ENCODE peak calls at places on chromosomes 3 and 15, in five cellular contexts. One of them, this sample, is unnamed.

GRCh38 chr15:48862705-48863104 is 15.2 kb upstream of the EID1 start:
- DNase-seq in A549: no peak
- DNase-seq in HepG2: no peak
- DNase-seq in endothelial cell of umbilical vein: no peak
- DNase-seq in K562: no peak
- DNase-seq in this sample: no peak

GRCh38 chr15:62740141-62741004 is 302.2 kb upstream of the TPM1 start:
- DNase-seq in A549: peak; percentile 12
- DNase-seq in HepG2: no peak
- DNase-seq in endothelial cell of umbilical vein: no peak
- DNase-seq in K562: no peak
- DNase-seq in this sample: no peak

GRCh38 chr3:58654466-58654865 is 12.1 kb downstream of the FAM3D start:
- DNase-seq in A549: no peak
- DNase-seq in HepG2: no peak
- DNase-seq in endothelial cell of umbilical vein: no peak
- DNase-seq in K562: no peak
- DNase-seq in this sample: no peak

GRCh38 chr3:158105124-158105709 is 1.0 kb downstream of the SHOX2 start:
- DNase-seq in A549: peak; percentile 19
- DNase-seq in HepG2: no peak
- DNase-seq in endothelial cell of umbilical vein: no peak
- DNase-seq in K562: peak; percentile 48
- DNase-seq in this sample: no peak

GRCh38 chr3:138774529-138775253 is 60.0 kb downstream of the PIK3CB start:
- DNase-seq in A549: peak; percentile 59
- DNase-seq in HepG2: peak; percentile 71
- DNase-seq in endothelial cell of umbilical vein: peak; percentile 94
- DNase-seq in K562: peak; percentile 22
- DNase-seq in this sample: no peak

GRCh38 chr3:85977615-85978338 is 1013.2 kb downstream of the VGLL3 start:
- DNase-seq in A549: no peak
- DNase-seq in HepG2: no peak
- DNase-seq in endothelial cell of umbilical vein: no peak
- DNase-seq in K562: no peak
- DNase-seq in this sample: no peak

GRCh38 chr3:101695779-101696372 is 9.4 kb upstream of the RPL24 start:
- DNase-seq in A549: peak; percentile 72
- DNase-seq in HepG2: peak; percentile 67
- DNase-seq in endothelial cell of umbilical vein: peak; percentile 68
- DNase-seq in K562: peak; percentile 8
- DNase-seq in this sample: no peak

GRCh38 chr3:3664916-3665315 is 134.3 kb upstream of the LRRN1 start:
- DNase-seq in A549: peak; percentile 1
- DNase-seq in HepG2: no peak
- DNase-seq in endothelial cell of umbilical vein: no peak
- DNase-seq in K562: no peak
- DNase-seq in this sample: no peak

GRCh38 chr3:13064964-13065363 is 8.3 kb downstream of the IQSEC1 start:
- DNase-seq in A549: no peak
- DNase-seq in HepG2: no peak
- DNase-seq in endothelial cell of umbilical vein: no peak
- DNase-seq in K562: no peak
- DNase-seq in this sample: no peak

GRCh38 chr15:83206971-83207621 is 527 bp downstream of the HDGFL3 start:
- DNase-seq in A549: peak; percentile 57
- DNase-seq in HepG2: no peak
- DNase-seq in endothelial cell of umbilical vein: peak; percentile 40
- DNase-seq in K562: peak; percentile 57
- DNase-seq in this sample: no peak

GRCh38 chr15:94749848-94750617 is 518.7 kb downstream of the MCTP2 start:
- DNase-seq in A549: no peak
- DNase-seq in HepG2: no peak
- DNase-seq in endothelial cell of umbilical vein: no peak
- DNase-seq in K562: no peak
- DNase-seq in this sample: no peak

GRCh38 chr3:61252836-61253235 is 1.6 kb upstream of the FHIT start:
- DNase-seq in A549: no peak
- DNase-seq in HepG2: no peak
- DNase-seq in endothelial cell of umbilical vein: peak; percentile 72
- DNase-seq in K562: no peak
- DNase-seq in this sample: no peak

GRCh38 chr3:9196009-9196408 is 53.4 kb downstream of the SRGAP3 start:
- DNase-seq in A549: no peak
- DNase-seq in HepG2: no peak
- DNase-seq in endothelial cell of umbilical vein: no peak
- DNase-seq in K562: no peak
- DNase-seq in this sample: no peak

GRCh38 chr3:160413613-160414248 is 14.3 kb downstream of the SMC4 start:
- DNase-seq in A549: peak; percentile 79
- DNase-seq in HepG2: peak; percentile 70
- DNase-seq in endothelial cell of umbilical vein: peak; percentile 86
- DNase-seq in K562: peak; percentile 56
- DNase-seq in this sample: peak; percentile 19

GRCh38 chr15:52100807-52101206 is 11.8 kb downstream of the BCL2L10 start:
- DNase-seq in A549: peak; percentile 63
- DNase-seq in HepG2: no peak
- DNase-seq in endothelial cell of umbilical vein: peak; percentile 94
- DNase-seq in K562: peak; percentile 22
- DNase-seq in this sample: peak; percentile 69

GRCh38 chr3:52354676-52355075 is 38.6 kb downstream of the DNAH1 start:
- DNase-seq in A549: no peak
- DNase-seq in HepG2: no peak
- DNase-seq in endothelial cell of umbilical vein: no peak
- DNase-seq in K562: no peak
- DNase-seq in this sample: no peak

GRCh38 chr3:11764931-11765363 is 81.7 kb downstream of the TAMM41 start:
- DNase-seq in A549: no peak
- DNase-seq in HepG2: no peak
- DNase-seq in endothelial cell of umbilical vein: peak; percentile 94
- DNase-seq in K562: no peak
- DNase-seq in this sample: no peak

GRCh38 chr3:80470433-80470832 is 702.6 kb upstream of the ROBO1 start:
- DNase-seq in A549: no peak
- DNase-seq in HepG2: no peak
- DNase-seq in endothelial cell of umbilical vein: no peak
- DNase-seq in K562: no peak
- DNase-seq in this sample: no peak

GRCh38 chr3:129596194-129597086 is 10.0 kb downstream of the PLXND1 start:
- DNase-seq in A549: peak; percentile 44
- DNase-seq in HepG2: peak; percentile 91
- DNase-seq in endothelial cell of umbilical vein: peak; percentile 98
- DNase-seq in K562: peak; percentile 35
- DNase-seq in this sample: no peak

GRCh38 chr3:15428539-15428938 is 1.1 kb downstream of the EAF1 start:
- DNase-seq in A549: peak; percentile 15
- DNase-seq in HepG2: no peak
- DNase-seq in endothelial cell of umbilical vein: peak; percentile 21
- DNase-seq in K562: no peak
- DNase-seq in this sample: no peak

GRCh38 chr3:4990061-4990460 is 10.8 kb downstream of the BHLHE40 start:
- DNase-seq in A549: peak; percentile 60
- DNase-seq in HepG2: no peak
- DNase-seq in endothelial cell of umbilical vein: no peak
- DNase-seq in K562: no peak
- DNase-seq in this sample: no peak

GRCh38 chr3:135503429-135504083 is 462.0 kb upstream of the PPP2R3A start:
- DNase-seq in A549: peak; percentile 41
- DNase-seq in HepG2: peak; percentile 20
- DNase-seq in endothelial cell of umbilical vein: peak; percentile 38
- DNase-seq in K562: peak; percentile 34
- DNase-seq in this sample: peak; percentile 13

GRCh38 chr3:150377601-150378466 is 30.3 kb upstream of the TSC22D2 start:
- DNase-seq in A549: no peak
- DNase-seq in HepG2: no peak
- DNase-seq in endothelial cell of umbilical vein: no peak
- DNase-seq in K562: no peak
- DNase-seq in this sample: no peak

GRCh38 chr3:139299261-139300132 is 44.3 kb upstream of the MRPS22 start:
- DNase-seq in A549: peak; percentile 61
- DNase-seq in HepG2: peak; percentile 88
- DNase-seq in endothelial cell of umbilical vein: no peak
- DNase-seq in K562: peak; percentile 93
- DNase-seq in this sample: no peak

GRCh38 chr3:187914231-187914630 is 169.0 kb upstream of the BCL6 start:
- DNase-seq in A549: no peak
- DNase-seq in HepG2: peak; percentile 13
- DNase-seq in endothelial cell of umbilical vein: no peak
- DNase-seq in K562: no peak
- DNase-seq in this sample: no peak

GRCh38 chr3:106643684-106644161 is 733.5 kb upstream of the CCDC54 start:
- DNase-seq in A549: no peak
- DNase-seq in HepG2: no peak
- DNase-seq in endothelial cell of umbilical vein: no peak
- DNase-seq in K562: no peak
- DNase-seq in this sample: no peak

GRCh38 chr3:63857311-63857710 is 6.3 kb downstream of the THOC7 start:
- DNase-seq in A549: no peak
- DNase-seq in HepG2: no peak
- DNase-seq in endothelial cell of umbilical vein: peak; percentile 37
- DNase-seq in K562: no peak
- DNase-seq in this sample: no peak

DNA sequence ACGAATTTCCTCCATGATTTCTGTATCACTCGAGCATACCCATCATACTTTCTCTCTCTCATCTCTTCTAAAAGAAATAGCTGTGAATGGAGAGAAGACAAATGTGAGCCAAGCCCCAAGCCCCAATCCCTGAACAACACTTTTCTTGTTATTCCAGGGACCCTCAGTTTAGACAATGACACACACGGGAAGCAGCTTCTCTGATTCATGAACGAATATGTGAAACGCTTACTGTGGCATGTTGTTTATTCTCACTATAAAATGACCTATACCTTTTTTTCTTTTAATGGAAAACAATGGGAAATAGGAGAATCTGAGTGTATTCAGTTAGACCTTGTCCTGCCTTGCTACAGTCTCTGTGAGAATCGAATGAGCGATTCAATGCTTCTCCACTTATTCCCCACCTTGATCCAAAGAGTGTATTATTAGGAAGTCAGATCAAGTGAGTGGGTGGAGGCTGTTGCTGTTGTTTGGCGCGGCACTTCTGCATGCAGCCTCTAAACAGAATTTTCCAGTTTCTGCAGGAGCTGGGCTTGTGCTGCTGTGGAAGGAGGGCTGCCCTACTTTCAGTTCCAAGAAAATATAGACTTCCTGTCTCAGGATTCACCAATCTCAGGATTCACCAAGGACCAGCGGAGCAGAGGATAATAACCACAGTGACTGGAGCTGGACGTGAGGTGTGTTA is 32.3 kb upstream of the LDHAL6B start:
- DNase-seq in A549: no peak
- DNase-seq in HepG2: no peak
- DNase-seq in endothelial cell of umbilical vein: peak; percentile 33
- DNase-seq in K562: no peak
- DNase-seq in this sample: no peak
- H3K27ac ChIP-seq in A549: peak overlapping the region; percentile 63
- H3K27ac ChIP-seq in HepG2: no peak overlapping the region
- H3K27ac ChIP-seq in endothelial cell of umbilical vein: peak overlapping the region; percentile 62
- H3K27ac ChIP-seq in K562: no peak overlapping the region
- H3K27ac ChIP-seq in this sample: no peak overlapping the region

DNA sequence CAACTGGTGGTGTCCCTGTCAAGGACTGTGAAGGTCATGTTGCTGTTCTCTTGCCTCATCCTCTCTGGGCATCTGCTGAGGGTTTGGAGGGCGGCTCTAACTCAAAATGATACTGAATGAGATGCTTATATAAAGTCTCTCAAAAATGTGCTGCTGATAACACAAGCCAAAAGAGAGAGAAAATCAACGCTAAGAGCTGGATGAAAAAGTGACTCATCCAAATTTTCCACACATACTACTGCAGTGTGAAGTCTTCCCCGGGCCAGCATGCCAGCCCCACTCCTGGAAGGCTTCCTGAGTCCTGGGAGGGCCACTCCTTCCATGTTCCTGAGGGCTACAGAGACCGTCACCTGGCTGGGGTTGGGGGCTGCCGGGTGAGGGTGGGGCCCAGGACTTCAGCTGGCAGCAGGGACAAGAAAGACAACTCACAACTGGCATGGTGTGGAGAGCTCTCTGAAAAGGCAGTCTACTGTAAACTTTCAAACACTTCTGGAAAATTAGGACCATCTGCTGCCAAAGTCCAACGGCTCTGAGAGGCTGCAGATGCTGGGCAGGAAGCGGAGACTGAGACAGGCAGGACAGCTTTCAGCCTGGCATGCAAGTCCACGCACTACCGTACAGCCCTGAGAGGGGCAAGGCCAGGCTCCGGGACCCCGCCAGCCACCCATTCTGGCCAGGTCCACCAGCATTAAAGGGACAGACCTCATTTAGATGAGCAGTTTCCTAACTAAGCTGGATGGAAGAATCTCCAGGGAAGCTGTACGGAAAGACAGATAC is 200.3 kb downstream of the ADAMTS17 start:
- DNase-seq in A549: no peak
- DNase-seq in HepG2: no peak
- DNase-seq in endothelial cell of umbilical vein: no peak
- DNase-seq in K562: no peak
- DNase-seq in this sample: no peak
- TF ChIP-seq MYC in A549: no peak
- TF ChIP-seq MYC in HepG2: no peak
- TF ChIP-seq MYC in endothelial cell of umbilical vein: no peak
- TF ChIP-seq MYC in K562: no peak
- TF ChIP-seq MYC in this sample: no peak

GRCh38 chr15:45187894-45188830 is at the start of gene SHF:
- DNase-seq in A549: peak; percentile 18
- DNase-seq in HepG2: peak; percentile 31
- DNase-seq in endothelial cell of umbilical vein: peak; percentile 49
- DNase-seq in K562: peak; percentile 93
- DNase-seq in this sample: no peak
- H3K27ac ChIP-seq in A549: peak within 1 kb of the TSS; percentile 77
- H3K27ac ChIP-seq in HepG2: peak within 1 kb of the TSS; percentile 50
- H3K27ac ChIP-seq in endothelial cell of umbilical vein: no peak within 1 kb of the TSS
- H3K27ac ChIP-seq in K562: no peak within 1 kb of the TSS
- H3K27ac ChIP-seq in this sample: no peak within 1 kb of the TSS

DNA sequence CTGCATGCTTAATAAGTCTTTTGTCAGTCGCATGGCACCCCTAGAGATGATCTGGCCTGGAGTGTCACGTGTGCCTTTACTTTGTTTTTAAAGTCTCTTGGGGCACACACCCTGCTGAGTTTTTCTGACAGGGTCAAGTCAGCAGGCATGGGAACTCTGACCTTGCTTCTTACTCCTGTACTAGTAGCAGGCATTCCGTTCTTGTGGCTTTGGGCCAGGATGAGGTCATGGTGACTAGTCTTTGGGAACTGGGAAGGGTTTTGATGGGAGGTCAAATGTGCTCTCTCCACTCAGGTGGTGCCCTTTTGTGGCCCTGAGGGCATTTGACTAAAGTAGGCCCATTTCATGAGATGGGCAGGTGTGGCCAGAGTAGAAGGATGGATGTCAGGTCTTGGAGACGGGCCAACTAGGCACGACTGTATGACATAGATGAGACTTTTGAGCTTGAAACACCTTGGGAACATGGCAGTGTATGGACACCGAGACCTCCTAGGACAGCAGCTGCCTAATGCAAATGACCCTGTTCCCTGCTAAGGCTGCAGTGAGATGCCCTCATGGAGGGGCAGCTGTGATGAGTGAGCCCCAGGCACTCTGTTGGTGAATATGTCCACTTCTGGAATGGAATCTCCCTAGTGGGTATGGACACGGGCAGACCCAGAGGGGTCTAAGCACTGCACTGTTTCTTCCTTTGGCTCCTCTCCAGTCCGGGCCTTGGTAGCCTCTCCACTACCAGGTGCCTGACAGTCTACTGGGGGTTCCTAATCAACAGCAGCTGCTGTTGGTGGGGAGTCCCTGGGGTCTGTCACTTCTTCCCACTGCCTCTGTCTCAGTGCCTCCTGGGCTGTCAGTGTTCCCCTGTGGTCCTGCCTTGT is 16.4 kb downstream of the SRPRB start:
- DNase-seq in A549: no peak
- DNase-seq in HepG2: peak; percentile 83
- DNase-seq in endothelial cell of umbilical vein: peak; percentile 44
- DNase-seq in K562: peak; percentile 33
- DNase-seq in this sample: no peak
- TF ChIP-seq MYC in A549: no peak
- TF ChIP-seq MYC in HepG2: no peak
- TF ChIP-seq MYC in endothelial cell of umbilical vein: no peak
- TF ChIP-seq MYC in K562: no peak
- TF ChIP-seq MYC in this sample: no peak